ENCODE peak calls at places on chromosomes 16 and 17, in nine cellular contexts. G is psoas muscle, O is upper lobe of right lung, U is upper lobe of left lung, X is BJ, C is Caco-2, I is OCI-LY7, W is tibial artery, S is right atrium auricular region. E is an unnamed sample.

GRCh38 chr17:21376835-21377690 is 906 bp downstream of the KCNJ12 start:
- DNase-seq in G (peak; percentile 44), U (no peak), W (no peak), S (no peak), X (no peak), O (no peak), C (peak; percentile 38), I (no peak), E (no peak)

GRCh38 chr17:29828676-29829291 is 101.2 kb downstream of the SSH2 start:
- DNase-seq in C (no peak), W (no peak), I (no peak), X (no peak), G (no peak), O (no peak), S (no peak), U (no peak), E (no peak)

GRCh38 chr16:11087691-11088431 is 143.5 kb downstream of the CLEC16A start:
- DNase-seq in U (no peak), I (peak; percentile 23), O (no peak), W (no peak), C (no peak), X (no peak), G (no peak), S (no peak), E (no peak)

GRCh38 chr17:67359960-67360817 is 6.2 kb downstream of the PSMD12 start:
- DNase-seq in O (no peak), W (no peak), X (no peak), C (peak; percentile 46), U (no peak), S (no peak), I (peak; percentile 62), G (no peak), E (no peak)

GRCh38 chr16:89395150-89396142 is 94.9 kb downstream of the ANKRD11 start:
- DNase-seq in C (no peak), I (no peak), X (peak; percentile 93), U (peak; percentile 88), W (peak; percentile 93), S (peak; percentile 96), O (peak; percentile 85), G (peak; percentile 85), E (no peak)

GRCh38 chr17:61201211-61201610 is 198.4 kb upstream of the TBX2 start:
- DNase-seq in C (no peak), I (no peak), G (no peak), U (no peak), O (no peak), S (no peak), W (no peak), X (peak; percentile 92), E (no peak)

GRCh38 chr16:75599452-75600277 is 23.4 kb downstream of the ADAT1 start:
- DNase-seq in U (no peak), W (no peak), C (no peak), X (no peak), O (no peak), I (no peak), G (no peak), S (no peak), E (no peak)

GRCh38 chr16:88561485-88562369 is 8.5 kb upstream of the ZC3H18 start:
- DNase-seq in W (peak; percentile 43), O (no peak), S (no peak), C (peak; percentile 75), U (peak; percentile 38), I (peak; percentile 62), G (peak; percentile 33), X (no peak), E (no peak)

GRCh38 chr16:85310868-85311585 is 198.8 kb upstream of the CIBAR2 start:
- DNase-seq in S (no peak), W (no peak), I (peak; percentile 57), G (no peak), C (no peak), X (no peak), O (no peak), U (no peak), E (no peak)

GRCh38 chr17:78411241-78411855 is 32.9 kb downstream of the PGS1 start:
- DNase-seq in G (no peak), C (peak; percentile 74), W (no peak), U (no peak), O (no peak), I (no peak), X (no peak), S (no peak), E (no peak)

GRCh38 chr17:78414178-78415162 is 36.0 kb downstream of the PGS1 start:
- DNase-seq in X (no peak), S (no peak), U (no peak), G (no peak), W (no peak), I (no peak), C (no peak), O (no peak), E (no peak)

GRCh38 chr17:78409191-78409621 is 30.8 kb downstream of the PGS1 start:
- DNase-seq in G (no peak), C (peak; percentile 33), S (no peak), U (peak; percentile 86), X (no peak), W (no peak), O (peak; percentile 83), I (no peak), E (no peak)

GRCh38 chr17:78415821-78416301 is 37.4 kb downstream of the PGS1 start:
- DNase-seq in S (no peak), U (no peak), G (no peak), C (no peak), O (no peak), I (no peak), W (no peak), X (no peak), E (no peak)

GRCh38 chr17:78412403-78412802 is 34.0 kb downstream of the PGS1 start:
- DNase-seq in W (no peak), G (peak; percentile 33), C (peak; percentile 44), O (peak; percentile 87), U (peak; percentile 64), X (no peak), S (no peak), I (no peak), E (no peak)
- TF ChIP-seq CTCF in W (no peak), G (peak; percentile 52), C (peak; percentile 57), O (peak; percentile 42), U (peak; percentile 51), X (peak; percentile 49), S (no peak), I (peak; percentile 70), E (peak; percentile 35)

GRCh38 chr17:78884876-78885667 is 17.9 kb downstream of the CEP295NL start:
- DNase-seq in G (no peak), U (no peak), I (no peak), X (no peak), W (no peak), S (no peak), O (no peak), C (no peak), E (no peak)

GRCh38 chr17:78884148-78884870 is 18.7 kb downstream of the CEP295NL start:
- DNase-seq in G (no peak), W (peak; percentile 58), O (no peak), X (no peak), U (no peak), I (no peak), S (no peak), C (peak; percentile 38), E (no peak)

GRCh38 chr17:78882546-78883089 is 20.4 kb downstream of the CEP295NL start:
- DNase-seq in C (peak; percentile 30), O (peak; percentile 72), S (no peak), W (no peak), G (no peak), X (no peak), I (no peak), U (peak; percentile 69), E (no peak)

GRCh38 chr17:78883090-78883532 is 19.9 kb downstream of the CEP295NL start:
- DNase-seq in G (peak; percentile 84), X (peak; percentile 86), I (no peak), S (peak; percentile 95), C (peak; percentile 91), O (peak; percentile 87), W (peak; percentile 88), U (peak; percentile 87), E (no peak)

DNA sequence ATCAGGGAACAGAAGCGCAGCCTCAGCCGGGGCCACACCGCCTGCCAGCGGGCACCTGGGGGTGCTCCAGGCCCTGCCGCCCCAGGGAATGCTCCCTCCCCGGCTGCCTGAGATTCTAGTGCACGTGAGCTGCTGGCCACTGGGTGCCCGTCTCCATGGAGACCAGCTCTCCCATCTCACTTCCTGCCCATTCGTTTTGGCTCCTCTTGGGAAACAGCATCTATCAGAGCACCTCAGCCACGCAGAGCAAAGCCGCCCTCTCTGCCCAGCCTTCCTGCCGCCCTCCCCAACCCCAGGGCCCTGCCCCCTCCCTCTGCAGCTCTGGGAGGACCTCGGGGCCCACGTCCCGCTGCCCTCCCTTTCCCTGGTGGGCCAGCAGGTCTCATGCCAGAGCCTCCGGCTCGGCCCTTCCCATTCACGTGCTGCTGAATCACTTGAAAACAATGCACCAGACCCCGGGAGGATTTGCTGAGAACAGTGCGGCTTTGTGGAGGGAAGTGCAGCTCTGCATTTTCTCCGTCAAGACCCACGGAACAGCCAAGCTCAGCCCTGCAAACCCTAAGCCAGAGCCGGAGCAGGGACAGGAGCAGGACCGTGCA is 19.4 kb downstream of the CEP295NL start:
- DNase-seq in I (no peak), G (peak; percentile 83), S (peak; percentile 92), U (peak; percentile 75), X (peak; percentile 88), W (peak; percentile 90), O (peak; percentile 80), C (no peak), E (no peak)
- H3K4me3 ChIP-seq in I (no peak overlapping the region), G (peak overlapping the region; percentile 41), S (peak overlapping the region; percentile 16), U (no peak overlapping the region), X (peak overlapping the region; percentile 31), W (peak overlapping the region; percentile 45), O (peak overlapping the region; percentile 19), C (peak overlapping the region; percentile 13), E (no peak overlapping the region)

GRCh38 chr16:52171481-52171880 is 375.5 kb downstream of the TOX3 start:
- DNase-seq in X (no peak), C (no peak), S (no peak), G (no peak), O (no peak), W (no peak), U (no peak), I (no peak), E (no peak)
- TF ChIP-seq CTCF in X (no peak), C (no peak), S (no peak), G (no peak), O (no peak), W (no peak), U (no peak), I (no peak), E (no peak)

GRCh38 chr17:8377422-8377821 is 918 bp upstream of the KRABD2 start:
- DNase-seq in G (no peak), S (no peak), U (no peak), C (no peak), I (no peak), O (no peak), W (no peak), X (no peak), E (no peak)

GRCh38 chr17:8383143-8383974 is at the start of gene RPL26:
- DNase-seq in C (peak; percentile 90), G (peak; percentile 95), W (peak; percentile 98), U (peak; percentile 95), O (peak; percentile 96), S (peak; percentile 99), X (peak; percentile 91), I (peak; percentile 100), E (peak; percentile 93)

GRCh38 chr17:8382052-8382879 is 727 bp downstream of the RPL26 start:
- DNase-seq in I (peak; percentile 36), C (no peak), U (no peak), W (no peak), X (no peak), O (no peak), S (no peak), G (no peak), E (no peak)

GRCh38 chr17:8382880-8383142 is 182 bp downstream of the RPL26 start:
- DNase-seq in U (no peak), I (no peak), O (no peak), S (no peak), C (no peak), X (no peak), G (no peak), W (no peak), E (no peak)

GRCh38 chr17:8380049-8380448 is 2.9 kb downstream of the RPL26 start:
- DNase-seq in X (no peak), C (no peak), O (no peak), I (no peak), G (no peak), S (no peak), U (no peak), W (no peak), E (no peak)
- H3K4me3 ChIP-seq in X (no peak overlapping the region), C (no peak overlapping the region), O (no peak overlapping the region), I (peak overlapping the region; percentile 78), G (no peak overlapping the region), S (no peak overlapping the region), U (no peak overlapping the region), W (no peak overlapping the region), E (peak overlapping the region; percentile 28)